ENCODE peak calls at places on chromosomes 1 and 21, in six cellular contexts. D, S, Z, R, Q and Y are unnamed samples.

GRCh38 chr1:26164036-26164927 is 4.5 kb downstream of the C1orf232 start:
- DNase-seq in D (no peak), S (peak; percentile 50), Q (peak; percentile 45), R (peak; percentile 66), Z (no peak), Y (peak; percentile 8)

GRCh38 chr1:150151291-150152181 is 1.8 kb downstream of the PLEKHO1 start:
- DNase-seq in Q (no peak), S (no peak), D (no peak), R (peak; percentile 42), Z (no peak), Y (peak; percentile 43)

GRCh38 chr1:54177726-54178125 is 22.1 kb downstream of the CYB5RL start:
- DNase-seq in Z (no peak), S (no peak), Q (no peak), D (no peak), R (no peak), Y (no peak)

GRCh38 chr1:24897263-24898151 is 32.6 kb downstream of the RUNX3 start:
- DNase-seq in D (no peak), R (no peak), Q (no peak), Z (no peak), S (no peak), Y (no peak)

GRCh38 chr1:246681822-246682221 is 42.4 kb upstream of the SCCPDH start:
- DNase-seq in Z (no peak), R (peak; percentile 85), D (no peak), S (no peak), Q (peak; percentile 75), Y (no peak)

GRCh38 chr1:30034627-30035521 is 688.5 kb downstream of the MATN1 start:
- DNase-seq in Q (no peak), R (no peak), S (no peak), Z (peak; percentile 5), D (no peak), Y (no peak)

GRCh38 chr1:53944469-53945182 is 873 bp downstream of the IFT25 start:
- DNase-seq in R (no peak), Q (no peak), S (no peak), Z (no peak), D (no peak), Y (no peak)

GRCh38 chr1:153312569-153313186 is at the start of gene PGLYRP3:
- DNase-seq in R (no peak), Z (no peak), S (no peak), D (no peak), Q (no peak), Y (no peak)

GRCh38 chr1:53047737-53048344 is 14.2 kb upstream of the PODN start:
- DNase-seq in S (no peak), Z (peak; percentile 94), Q (no peak), R (no peak), D (peak; percentile 51), Y (peak; percentile 50)

GRCh38 chr1:203813581-203814341 is 18.3 kb downstream of the ZBED6 start:
- DNase-seq in Z (no peak), R (no peak), Q (no peak), D (no peak), S (no peak), Y (peak; percentile 44)

GRCh38 chr1:33170351-33171274 is 11.2 kb downstream of the TRIM62 start:
- DNase-seq in Q (peak; percentile 75), D (no peak), S (no peak), R (peak; percentile 77), Z (no peak), Y (no peak)

GRCh38 chr1:147723691-147724323 is 36.6 kb downstream of the GJA5 start:
- DNase-seq in Q (peak; percentile 34), D (no peak), S (peak; percentile 13), R (peak; percentile 53), Z (no peak), Y (peak; percentile 16)

GRCh38 chr1:173409613-173410012 is 67.5 kb upstream of the PRDX6 start:
- DNase-seq in Z (peak; percentile 76), D (no peak), Q (peak; percentile 44), R (peak; percentile 59), S (no peak), Y (peak; percentile 90)
- H3K4me3 ChIP-seq in Z (no peak overlapping the region), D (no peak overlapping the region), Q (no peak overlapping the region), R (no peak overlapping the region), S (no peak overlapping the region), Y (no peak overlapping the region)

DNA sequence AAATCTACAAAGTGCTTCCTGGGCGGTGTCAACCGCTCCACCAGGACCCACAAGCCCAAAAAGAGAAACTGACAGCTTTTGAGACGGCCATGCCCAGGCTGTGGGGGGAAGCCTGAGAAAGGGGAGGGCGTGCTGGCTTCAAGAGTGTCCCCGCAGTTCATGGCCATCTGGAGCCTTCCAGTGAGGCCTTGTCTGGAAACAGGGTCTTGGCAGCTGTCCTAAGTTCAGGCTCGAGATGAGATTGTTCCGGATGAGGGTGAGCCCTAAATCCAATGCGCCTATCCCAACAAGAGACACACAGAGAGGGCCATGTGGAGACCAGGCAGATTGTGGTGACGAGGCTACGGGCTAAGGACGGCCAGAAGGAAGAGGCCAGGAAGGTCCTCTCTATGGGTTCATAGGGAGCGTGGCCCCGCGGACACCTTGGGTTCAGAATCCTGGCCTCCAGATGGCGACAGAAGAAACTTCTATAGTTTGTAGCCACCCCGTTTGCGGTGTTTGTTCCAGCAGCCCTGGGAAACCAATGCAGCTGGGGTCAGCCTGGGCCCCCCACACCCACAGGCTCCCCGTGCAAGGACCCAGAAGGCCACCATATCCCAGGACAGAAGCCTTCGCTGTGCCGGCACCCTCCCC is 70.2 kb downstream of the ARHGEF16 start:
- DNase-seq in D (no peak), Z (no peak), S (no peak), R (no peak), Q (no peak), Y (no peak)
- TF ChIP-seq CTCF in D (no peak), Z (no peak), S (no peak), R (no peak), Q (no peak), Y (no peak)

DNA sequence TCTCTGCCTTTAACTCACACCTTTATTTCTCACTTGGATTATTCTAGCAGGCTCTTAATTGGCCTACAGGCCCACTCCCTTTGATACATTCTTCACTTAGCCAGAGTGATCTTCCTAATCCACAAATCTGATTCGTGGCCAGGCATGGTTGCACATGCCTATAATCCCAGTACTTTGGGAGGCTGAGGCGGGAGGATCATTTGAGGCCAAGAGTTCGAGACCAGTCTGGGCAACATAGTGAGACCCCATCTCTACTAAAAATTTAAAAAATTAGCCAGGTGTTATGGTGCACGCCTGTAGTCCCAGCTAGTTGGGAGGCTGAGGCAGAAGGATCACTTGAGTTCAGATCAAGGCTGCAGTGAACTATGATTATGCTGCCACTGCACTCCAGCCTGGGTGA is 2.1 kb downstream of the ZBTB17 start:
- DNase-seq in R (no peak), D (no peak), Q (no peak), S (no peak), Z (no peak), Y (no peak)
- H3K4me3 ChIP-seq in R (no peak overlapping the region), D (no peak overlapping the region), Q (no peak overlapping the region), S (no peak overlapping the region), Z (no peak overlapping the region), Y (no peak overlapping the region)

DNA sequence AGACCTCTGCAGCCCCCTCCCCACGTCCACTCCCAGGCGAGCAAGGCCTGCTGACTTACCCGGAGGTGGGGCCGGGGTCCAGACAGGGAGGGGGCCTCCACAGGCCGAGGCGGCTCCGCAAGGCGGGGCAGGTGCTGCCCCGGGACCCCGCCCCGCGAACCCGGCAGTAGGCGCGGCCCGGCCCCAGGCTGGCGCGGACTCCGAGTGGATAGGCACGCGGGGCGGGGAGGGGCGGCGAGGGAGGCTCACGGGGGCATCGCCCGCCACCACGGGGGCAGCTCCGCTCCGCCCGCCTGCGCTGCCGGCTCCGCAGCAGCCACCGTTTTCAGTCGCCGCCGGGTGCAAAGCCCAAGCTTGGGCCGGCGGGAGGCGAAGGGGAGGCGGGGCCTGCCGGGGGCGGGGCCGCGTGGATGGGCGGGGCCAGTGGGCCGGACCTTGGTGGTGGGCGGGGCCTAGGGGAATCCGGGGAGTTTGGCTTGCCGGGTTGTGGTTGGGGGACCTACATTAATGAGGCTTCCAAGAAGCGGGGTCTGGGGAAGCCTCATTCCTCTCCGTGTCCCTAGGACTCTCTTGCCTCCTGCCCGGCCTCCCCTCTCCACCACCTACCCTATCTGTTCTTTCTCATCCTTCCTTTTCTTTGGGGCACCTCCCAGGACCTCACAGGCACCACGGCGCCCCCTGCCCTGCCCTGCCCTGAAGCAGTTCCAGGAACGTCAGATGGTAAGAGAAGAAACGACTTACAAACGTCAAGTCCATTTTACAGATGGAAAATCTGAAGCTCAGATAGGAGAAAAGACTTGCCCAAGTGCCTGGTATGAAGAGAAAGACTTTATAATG is at the start of gene RIMS3:
- DNase-seq in S (peak; percentile 60), Q (peak; percentile 81), R (peak; percentile 81), D (no peak), Z (peak; percentile 8), Y (peak; percentile 18)
- TF ChIP-seq CTCF in S (peak; percentile 33), Q (no peak), R (no peak), D (no peak), Z (no peak), Y (no peak)

GRCh38 chr1:43938892-43939587 is 5.4 kb downstream of the ARTN start:
- DNase-seq in D (no peak), S (no peak), Q (peak; percentile 44), Z (no peak), R (peak; percentile 68), Y (no peak)

GRCh38 chr1:43935711-43936427 is 2.3 kb downstream of the ARTN start:
- DNase-seq in Z (no peak), D (no peak), R (no peak), S (no peak), Q (no peak), Y (no peak)

GRCh38 chr1:43936470-43937151 is 3.0 kb downstream of the ARTN start:
- DNase-seq in R (peak; percentile 54), Q (peak; percentile 26), D (no peak), Z (peak; percentile 16), S (no peak), Y (no peak)

GRCh38 chr1:43938383-43938782 is 4.8 kb downstream of the ARTN start:
- DNase-seq in Q (no peak), S (no peak), D (no peak), Z (no peak), R (no peak), Y (no peak)

DNA sequence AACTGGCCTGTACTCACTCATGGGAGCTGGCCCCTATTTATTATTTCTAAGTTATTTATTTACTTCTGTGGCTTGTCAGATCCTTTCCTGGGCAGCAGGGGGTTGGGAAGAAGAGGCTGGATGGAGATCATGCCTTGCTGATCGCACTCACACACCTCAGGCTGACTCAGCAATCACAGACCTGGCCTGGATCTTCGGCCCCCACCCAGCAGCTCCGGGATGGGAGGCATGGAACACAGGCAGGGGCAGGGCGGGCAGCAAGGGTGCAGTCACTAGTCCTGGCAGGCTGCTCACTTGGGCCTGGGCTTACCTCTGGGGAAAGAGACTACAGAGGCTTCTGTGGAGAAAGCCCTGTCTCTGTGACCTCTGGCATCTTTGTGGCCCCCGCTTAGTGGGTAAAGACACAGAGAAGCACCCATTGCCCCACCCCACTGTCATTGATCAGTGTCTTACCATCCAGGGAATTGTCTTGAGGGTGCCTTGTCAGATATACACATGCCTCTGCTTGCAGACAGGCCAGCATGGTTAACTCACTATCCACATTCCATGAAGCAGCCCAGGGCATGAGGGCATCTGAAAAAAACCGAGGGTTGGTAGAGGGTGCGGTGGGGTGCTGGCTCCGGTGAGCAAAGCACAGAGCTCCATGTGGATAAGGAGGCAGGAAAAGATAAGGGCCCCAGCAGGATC is 3.7 kb downstream of the ARTN start:
- DNase-seq in D (no peak), Z (no peak), S (no peak), R (no peak), Q (no peak), Y (no peak)
- H3K4me3 ChIP-seq in D (no peak overlapping the region), Z (no peak overlapping the region), S (no peak overlapping the region), R (no peak overlapping the region), Q (no peak overlapping the region), Y (no peak overlapping the region)

DNA sequence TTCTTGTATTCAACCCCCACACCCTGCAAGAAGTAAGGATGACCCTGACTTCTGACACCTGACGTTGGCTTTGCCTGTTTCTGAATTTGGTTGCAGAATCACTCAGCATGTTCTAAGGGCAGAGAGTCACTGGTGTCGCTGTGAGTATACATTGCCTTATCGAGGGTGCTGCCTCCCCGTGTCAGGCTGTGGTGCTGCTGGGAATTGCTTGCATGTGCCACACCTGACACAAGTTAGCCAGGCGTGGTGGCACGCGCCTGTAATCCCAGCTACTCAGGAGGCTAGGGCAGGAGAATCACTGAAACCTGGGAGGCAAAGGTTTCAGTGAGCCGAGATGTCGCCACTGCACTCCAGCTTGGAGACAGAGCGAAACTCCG is 45.9 kb downstream of the WDR4 start:
- DNase-seq in S (peak; percentile 38), R (no peak), Q (no peak), Z (peak; percentile 5), D (peak; percentile 16), Y (no peak)
- TF ChIP-seq CTCF in S (peak; percentile 23), R (peak; percentile 11), Q (peak; percentile 19), Z (peak; percentile 12), D (peak; percentile 18), Y (no peak)